ENCODE peak calls at places on chromosomes 12 and 14, in four cellular contexts. W is CD4-positive, alpha-beta memory T cell; C is neuronal stem cell; R is RWPE1. N is an unnamed sample.

GRCh38 chr12:94925729-94926128 is 77.8 kb downstream of the NDUFA12 start:
- DNase-seq in W (no peak), C (no peak), R (no peak), N (no peak)

GRCh38 chr12:97404549-97404948 is 58.1 kb upstream of the RMST start:
- DNase-seq in C (peak; percentile 38), R (peak; percentile 48), W (no peak), N (no peak)

GRCh38 chr14:104967414-104968152 is 10.6 kb downstream of the AHNAK2 start:
- DNase-seq in W (no peak), R (peak; percentile 47), C (no peak), N (no peak)

GRCh38 chr12:1605129-1606020 is 11.0 kb upstream of the FBXL14 start:
- DNase-seq in C (peak; percentile 62), W (peak; percentile 73), R (peak; percentile 62), N (peak; percentile 63)

GRCh38 chr14:101183376-101184103 is 280.0 kb upstream of the RTL1 start:
- DNase-seq in R (no peak), C (peak; percentile 65), W (no peak), N (peak; percentile 45)

GRCh38 chr14:52391866-52392600 is 77.9 kb downstream of the PTGER2 start:
- DNase-seq in R (no peak), C (no peak), W (no peak), N (no peak)

GRCh38 chr14:47259796-47260195 is 415.6 kb downstream of the MDGA2 start:
- DNase-seq in R (no peak), C (no peak), W (no peak), N (no peak)

GRCh38 chr14:80762829-80763228 is 178.7 kb downstream of the CEP128 start:
- DNase-seq in R (no peak), C (no peak), W (no peak), N (no peak)

GRCh38 chr14:52277552-52277951 is 10.1 kb downstream of the PTGDR start:
- DNase-seq in W (no peak), R (peak; percentile 14), C (no peak), N (no peak)

GRCh38 chr12:119678459-119678858 is 10.5 kb downstream of the PRKAB1 start:
- DNase-seq in W (no peak), R (no peak), C (no peak), N (no peak)

GRCh38 chr12:51911788-51912711 is 4.7 kb downstream of the ACVRL1 start:
- DNase-seq in C (no peak), R (no peak), W (no peak), N (no peak)

GRCh38 chr12:124865728-124866127 is 2.1 kb upstream of the SCARB1 start:
- DNase-seq in C (no peak), W (no peak), R (no peak), N (no peak)

GRCh38 chr12:96130396-96131059 is 63.6 kb upstream of the ELK3 start:
- DNase-seq in R (no peak), W (no peak), C (no peak), N (no peak)

GRCh38 chr14:83473846-83474245 is 1940.2 kb upstream of the SEL1L start:
- DNase-seq in R (no peak), C (no peak), W (no peak), N (no peak)

GRCh38 chr12:96404683-96405082 is 4.4 kb upstream of the CDK17 start:
- DNase-seq in W (no peak), C (no peak), R (no peak), N (no peak)

GRCh38 chr14:100989924-100990323 is 86.4 kb upstream of the RTL1 start:
- DNase-seq in R (peak; percentile 13), C (no peak), W (no peak), N (no peak)

GRCh38 chr12:53056296-53056695 is 6.4 kb downstream of the TNS2 start:
- DNase-seq in W (no peak), R (no peak), C (no peak), N (no peak)

GRCh38 chr14:101082436-101083384 is 179.2 kb upstream of the RTL1 start:
- DNase-seq in W (no peak), R (no peak), C (no peak), N (no peak)

GRCh38 chr14:103393078-103393477 is 7.9 kb downstream of the MARK3 start:
- DNase-seq in W (no peak), C (no peak), R (no peak), N (no peak)

GRCh38 chr14:98120831-98121464 is 1151.0 kb downstream of the BCL11B start:
- DNase-seq in C (no peak), R (peak; percentile 54), W (no peak), N (no peak)

GRCh38 chr12:34399631-34400422 is 377.5 kb downstream of the ALG10 start:
- DNase-seq in W (no peak), C (no peak), R (no peak), N (peak; percentile 46)

GRCh38 chr12:72995616-72996015 is 723.4 kb downstream of the TRHDE start:
- DNase-seq in R (no peak), C (no peak), W (no peak), N (no peak)

GRCh38 chr12:6951551-6952120 is 480 bp downstream of the PTPN6 start:
- DNase-seq in W (no peak), C (no peak), R (no peak), N (no peak)

GRCh38 chr14:105021656-105022275 is 883 bp upstream of the CDCA4 start:
- DNase-seq in W (no peak), C (no peak), R (no peak), N (peak; percentile 30)

GRCh38 chr12:132066345-132066685 is 77.8 kb downstream of the DDX51 start:
- DNase-seq in R (no peak), C (no peak), W (peak; percentile 32), N (no peak)

GRCh38 chr14:95184413-95184790 is 27.1 kb upstream of the DICER1 start:
- DNase-seq in C (no peak), W (no peak), R (no peak), N (no peak)

GRCh38 chr14:59534361-59534987 is 42.1 kb downstream of the CCDC175 start:
- DNase-seq in W (no peak), R (no peak), C (no peak), N (no peak)

GRCh38 chr14:50943261-50943942 is 881 bp downstream of the PYGL start:
- DNase-seq in C (peak; percentile 63), W (no peak), R (peak; percentile 48), N (no peak)

GRCh38 chr12:44224399-44224798 is 388.5 kb downstream of the TMEM117 start:
- DNase-seq in R (no peak), W (no peak), C (no peak), N (no peak)

GRCh38 chr14:22143360-22143759 is 445.7 kb downstream of the DAD1 start:
- DNase-seq in R (peak; percentile 61), C (no peak), W (no peak), N (no peak)

GRCh38 chr14:92687681-92688433 is 60.6 kb downstream of the LGMN start:
- DNase-seq in R (no peak), W (no peak), C (peak; percentile 37), N (no peak)

GRCh38 chr14:68104518-68104917 is 284.9 kb downstream of the RAD51B start:
- DNase-seq in R (peak; percentile 32), W (no peak), C (no peak), N (no peak)

GRCh38 chr14:90788031-90788430 is 28.2 kb downstream of the TTC7B start:
- DNase-seq in R (no peak), C (no peak), W (no peak), N (no peak)

GRCh38 chr14:90783344-90783743 is 32.9 kb downstream of the TTC7B start:
- DNase-seq in C (no peak), R (no peak), W (no peak), N (no peak)

GRCh38 chr14:90785474-90785873 is 30.8 kb downstream of the TTC7B start:
- DNase-seq in C (no peak), W (no peak), R (no peak), N (no peak)

GRCh38 chr14:90784621-90785270 is 31.5 kb downstream of the TTC7B start:
- DNase-seq in R (no peak), C (no peak), W (no peak), N (no peak)

DNA sequence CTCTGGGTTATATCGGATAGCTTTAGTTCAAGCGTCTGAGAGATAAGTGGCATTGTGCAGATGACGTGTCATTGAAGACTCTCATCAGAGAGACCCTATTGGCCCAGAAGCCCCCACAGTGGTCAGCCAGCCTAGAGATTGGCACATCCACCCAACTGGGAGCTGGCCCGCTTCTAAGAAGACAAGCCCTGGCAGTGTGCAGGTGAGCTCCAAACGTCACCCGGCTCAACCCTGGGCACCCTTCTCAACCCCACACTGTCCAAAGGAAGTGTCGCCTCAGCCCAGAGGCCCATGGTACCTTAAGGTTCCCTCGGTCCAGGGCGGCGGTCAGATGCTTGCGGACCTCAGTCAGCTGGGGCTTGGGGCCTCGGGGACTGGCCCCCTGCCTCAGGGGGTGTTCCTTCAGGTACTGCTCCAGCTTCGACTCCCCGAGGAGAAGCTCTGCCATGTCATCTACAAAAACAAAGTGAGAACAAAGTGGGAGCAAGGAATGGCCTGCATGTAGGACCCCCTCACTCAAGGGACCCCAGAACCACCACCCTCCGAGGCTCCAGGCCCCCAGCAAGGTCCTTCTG is 30.3 kb downstream of the TTC7B start:
- DNase-seq in W (no peak), C (no peak), R (no peak), N (no peak)
- H3K27ac ChIP-seq in W (no peak overlapping the region), C (no peak overlapping the region), R (no peak overlapping the region), N (no peak overlapping the region)

GRCh38 chr12:14893471-14894250 is 8.0 kb upstream of the MGP start:
- DNase-seq in R (no peak), C (no peak), W (no peak), N (no peak)
- H3K27ac ChIP-seq in R (no peak overlapping the region), C (no peak overlapping the region), W (no peak overlapping the region), N (peak overlapping the region; percentile 64)

GRCh38 chr14:73239463-73240241 is 2.3 kb downstream of the PAPLN start:
- DNase-seq in W (no peak), R (no peak), C (no peak), N (no peak)
- H3K27ac ChIP-seq in W (no peak overlapping the region), R (peak overlapping the region; percentile 57), C (no peak overlapping the region), N (no peak overlapping the region)

GRCh38 chr12:61011767-61012423 is 1248.3 kb upstream of the USP15 start:
- DNase-seq in W (no peak), R (no peak), C (no peak), N (no peak)
- H3K27ac ChIP-seq in W (no peak overlapping the region), R (no peak overlapping the region), C (no peak overlapping the region), N (no peak overlapping the region)

GRCh38 chr12:41140117-41140516 is 48.0 kb upstream of the PDZRN4 start:
- DNase-seq in W (no peak), C (no peak), R (no peak), N (no peak)
- H3K27ac ChIP-seq in W (no peak overlapping the region), C (no peak overlapping the region), R (no peak overlapping the region), N (no peak overlapping the region)

GRCh38 chr12:123075092-123075491 is 75.8 kb downstream of the PITPNM2 start:
- DNase-seq in C (no peak), W (peak; percentile 2), R (no peak), N (no peak)

GRCh38 chr12:123073962-123074801 is 76.7 kb downstream of the PITPNM2 start:
- DNase-seq in R (no peak), C (no peak), W (no peak), N (no peak)

GRCh38 chr12:123077298-123078113 is 73.4 kb downstream of the PITPNM2 start:
- DNase-seq in R (no peak), C (no peak), W (no peak), N (no peak)

GRCh38 chr12:123076604-123077297 is 74.1 kb downstream of the PITPNM2 start:
- DNase-seq in R (no peak), C (no peak), W (peak; percentile 20), N (no peak)

GRCh38 chr12:123075591-123076171 is 75.2 kb downstream of the PITPNM2 start:
- DNase-seq in C (peak; percentile 32), R (no peak), W (peak; percentile 79), N (no peak)
- H3K27ac ChIP-seq in C (no peak overlapping the region), R (no peak overlapping the region), W (peak overlapping the region; percentile 60), N (no peak overlapping the region)

GRCh38 chr12:107219301-107219700 is 126.0 kb upstream of the CRY1 start:
- DNase-seq in R (no peak), C (no peak), W (no peak), N (no peak)
- H3K27ac ChIP-seq in R (no peak overlapping the region), C (no peak overlapping the region), W (no peak overlapping the region), N (no peak overlapping the region)

GRCh38 chr12:57765003-57765697 is 1.7 kb downstream of the CYP27B1 start:
- DNase-seq in C (no peak), R (peak; percentile 69), W (peak; percentile 49), N (peak; percentile 54)
- H3K27ac ChIP-seq in C (no peak overlapping the region), R (peak overlapping the region; percentile 89), W (peak overlapping the region; percentile 26), N (no peak overlapping the region)